ENCODE peak calls at places on chromosomes 6 and 20, in ten cellular contexts. One of them, this sample, is unnamed.

GRCh38 chr6:118506071-118506638 is 41.9 kb upstream of the PLN start:
- DNase-seq in cardiac fibroblast: no peak
- DNase-seq in activated T-helper 1 cell treated with Interleukin-2 at 50 U/mL for 16 hours: no peak
- DNase-seq in naive thymus-derived CD8-positive, alpha-beta T cell: no peak
- DNase-seq in breast epithelium: no peak
- DNase-seq in effector CD4-positive, alpha-beta T cell: no peak
- DNase-seq in HEK293T: no peak
- DNase-seq in NCI-H2081: peak
- DNase-seq in PC-9: no peak
- DNase-seq in endothelial cell: no peak
- DNase-seq in this sample: no peak

GRCh38 chr6:138203315-138203714 is 15.0 kb downstream of the PBOV1 start:
- DNase-seq in breast epithelium: no peak
- DNase-seq in naive thymus-derived CD8-positive, alpha-beta T cell: no peak
- DNase-seq in activated T-helper 1 cell treated with Interleukin-2 at 50 U/mL for 16 hours: no peak
- DNase-seq in endothelial cell: no peak
- DNase-seq in effector CD4-positive, alpha-beta T cell: no peak
- DNase-seq in HEK293T: no peak
- DNase-seq in PC-9: no peak
- DNase-seq in NCI-H2081: no peak
- DNase-seq in cardiac fibroblast: no peak
- DNase-seq in this sample: no peak

GRCh38 chr20:57807418-57808265 is 97.8 kb upstream of the PMEPA1 start:
- DNase-seq in PC-9: no peak
- DNase-seq in endothelial cell: no peak
- DNase-seq in HEK293T: no peak
- DNase-seq in cardiac fibroblast: no peak
- DNase-seq in naive thymus-derived CD8-positive, alpha-beta T cell: no peak
- DNase-seq in activated T-helper 1 cell treated with Interleukin-2 at 50 U/mL for 16 hours: no peak
- DNase-seq in effector CD4-positive, alpha-beta T cell: no peak
- DNase-seq in breast epithelium: no peak
- DNase-seq in NCI-H2081: no peak
- DNase-seq in this sample: peak

GRCh38 chr20:32639284-32639683 is 34.5 kb downstream of the C20orf203 start:
- DNase-seq in naive thymus-derived CD8-positive, alpha-beta T cell: no peak
- DNase-seq in activated T-helper 1 cell treated with Interleukin-2 at 50 U/mL for 16 hours: no peak
- DNase-seq in HEK293T: no peak
- DNase-seq in NCI-H2081: no peak
- DNase-seq in effector CD4-positive, alpha-beta T cell: no peak
- DNase-seq in endothelial cell: no peak
- DNase-seq in cardiac fibroblast: no peak
- DNase-seq in PC-9: no peak
- DNase-seq in breast epithelium: no peak
- DNase-seq in this sample: no peak

GRCh38 chr6:36649721-36650484 is 28.6 kb upstream of the CDKN1A start:
- DNase-seq in breast epithelium: no peak
- DNase-seq in naive thymus-derived CD8-positive, alpha-beta T cell: no peak
- DNase-seq in NCI-H2081: no peak
- DNase-seq in HEK293T: no peak
- DNase-seq in endothelial cell: no peak
- DNase-seq in PC-9: no peak
- DNase-seq in activated T-helper 1 cell treated with Interleukin-2 at 50 U/mL for 16 hours: no peak
- DNase-seq in effector CD4-positive, alpha-beta T cell: no peak
- DNase-seq in cardiac fibroblast: no peak
- DNase-seq in this sample: no peak

GRCh38 chr6:6230286-6230685 is 90.2 kb downstream of the F13A1 start:
- DNase-seq in NCI-H2081: no peak
- DNase-seq in effector CD4-positive, alpha-beta T cell: no peak
- DNase-seq in naive thymus-derived CD8-positive, alpha-beta T cell: no peak
- DNase-seq in activated T-helper 1 cell treated with Interleukin-2 at 50 U/mL for 16 hours: no peak
- DNase-seq in PC-9: no peak
- DNase-seq in cardiac fibroblast: no peak
- DNase-seq in endothelial cell: no peak
- DNase-seq in breast epithelium: no peak
- DNase-seq in HEK293T: no peak
- DNase-seq in this sample: no peak

GRCh38 chr6:105949939-105950582 is 136.1 kb upstream of the PRDM1 start:
- DNase-seq in breast epithelium: no peak
- DNase-seq in cardiac fibroblast: no peak
- DNase-seq in NCI-H2081: no peak
- DNase-seq in activated T-helper 1 cell treated with Interleukin-2 at 50 U/mL for 16 hours: no peak
- DNase-seq in naive thymus-derived CD8-positive, alpha-beta T cell: no peak
- DNase-seq in effector CD4-positive, alpha-beta T cell: no peak
- DNase-seq in HEK293T: no peak
- DNase-seq in PC-9: no peak
- DNase-seq in endothelial cell: no peak
- DNase-seq in this sample: no peak

GRCh38 chr20:46545077-46545826 is 5.2 kb downstream of the OCSTAMP start:
- DNase-seq in NCI-H2081: no peak
- DNase-seq in effector CD4-positive, alpha-beta T cell: no peak
- DNase-seq in breast epithelium: no peak
- DNase-seq in cardiac fibroblast: peak
- DNase-seq in activated T-helper 1 cell treated with Interleukin-2 at 50 U/mL for 16 hours: no peak
- DNase-seq in PC-9: no peak
- DNase-seq in endothelial cell: no peak
- DNase-seq in HEK293T: no peak
- DNase-seq in naive thymus-derived CD8-positive, alpha-beta T cell: no peak
- DNase-seq in this sample: no peak

GRCh38 chr6:113306552-113307145 is 550.5 kb upstream of the MARCKS start:
- DNase-seq in activated T-helper 1 cell treated with Interleukin-2 at 50 U/mL for 16 hours: no peak
- DNase-seq in HEK293T: peak
- DNase-seq in NCI-H2081: peak
- DNase-seq in naive thymus-derived CD8-positive, alpha-beta T cell: peak
- DNase-seq in effector CD4-positive, alpha-beta T cell: no peak
- DNase-seq in cardiac fibroblast: peak
- DNase-seq in breast epithelium: peak
- DNase-seq in endothelial cell: peak
- DNase-seq in PC-9: no peak
- DNase-seq in this sample: no peak

GRCh38 chr6:46821348-46821992 is 28.3 kb downstream of the MEP1A start:
- DNase-seq in breast epithelium: no peak
- DNase-seq in cardiac fibroblast: no peak
- DNase-seq in effector CD4-positive, alpha-beta T cell: no peak
- DNase-seq in NCI-H2081: no peak
- DNase-seq in naive thymus-derived CD8-positive, alpha-beta T cell: no peak
- DNase-seq in activated T-helper 1 cell treated with Interleukin-2 at 50 U/mL for 16 hours: no peak
- DNase-seq in PC-9: no peak
- DNase-seq in endothelial cell: no peak
- DNase-seq in HEK293T: no peak
- DNase-seq in this sample: no peak

GRCh38 chr20:64064145-64064698 is 1.2 kb downstream of the TCEA2 start:
- DNase-seq in cardiac fibroblast: no peak
- DNase-seq in naive thymus-derived CD8-positive, alpha-beta T cell: no peak
- DNase-seq in HEK293T: no peak
- DNase-seq in activated T-helper 1 cell treated with Interleukin-2 at 50 U/mL for 16 hours: no peak
- DNase-seq in breast epithelium: no peak
- DNase-seq in endothelial cell: no peak
- DNase-seq in NCI-H2081: no peak
- DNase-seq in effector CD4-positive, alpha-beta T cell: no peak
- DNase-seq in PC-9: peak
- DNase-seq in this sample: no peak

GRCh38 chr6:15904651-15905376 is 224.1 kb upstream of the MYLIP start:
- DNase-seq in naive thymus-derived CD8-positive, alpha-beta T cell: no peak
- DNase-seq in cardiac fibroblast: no peak
- DNase-seq in NCI-H2081: no peak
- DNase-seq in breast epithelium: no peak
- DNase-seq in effector CD4-positive, alpha-beta T cell: no peak
- DNase-seq in endothelial cell: no peak
- DNase-seq in PC-9: no peak
- DNase-seq in HEK293T: no peak
- DNase-seq in activated T-helper 1 cell treated with Interleukin-2 at 50 U/mL for 16 hours: no peak
- DNase-seq in this sample: no peak

GRCh38 chr6:6816716-6817115 is 228.2 kb downstream of the LY86 start:
- DNase-seq in effector CD4-positive, alpha-beta T cell: no peak
- DNase-seq in NCI-H2081: no peak
- DNase-seq in cardiac fibroblast: no peak
- DNase-seq in activated T-helper 1 cell treated with Interleukin-2 at 50 U/mL for 16 hours: no peak
- DNase-seq in breast epithelium: no peak
- DNase-seq in naive thymus-derived CD8-positive, alpha-beta T cell: no peak
- DNase-seq in HEK293T: no peak
- DNase-seq in endothelial cell: no peak
- DNase-seq in PC-9: no peak
- DNase-seq in this sample: no peak